ENCODE peak calls at places on chromosome 7, in seven cellular contexts. W is kidney epithelial cell, C is endothelial cell, K is lower lobe of right lung, P is HepG2, Y is PC-9, F is A549. X is an unnamed sample.

GRCh38 chr7:157347217-157347904 is 10.6 kb downstream of the DNAJB6 start:
- DNase-seq in Y (no peak), P (no peak), W (no peak), K (no peak), C (no peak), F (peak), X (no peak)

GRCh38 chr7:88758355-88759215 is 915 bp upstream of the ZNF804B start:
- DNase-seq in Y (no peak), K (no peak), W (no peak), C (peak), P (no peak), F (no peak), X (no peak)

GRCh38 chr7:6640246-6640721 is 3.2 kb downstream of the ZNF316 start:
- DNase-seq in Y (no peak), C (no peak), P (no peak), W (no peak), K (no peak), F (peak), X (no peak)

GRCh38 chr7:42232275-42232674 is 4.7 kb downstream of the GLI3 start:
- DNase-seq in W (peak), K (no peak), P (no peak), C (no peak), Y (no peak), F (no peak), X (peak)

GRCh38 chr7:31043035-31043434 is 9.1 kb upstream of the ADCYAP1R1 start:
- DNase-seq in K (no peak), W (no peak), P (no peak), C (no peak), Y (no peak), F (no peak), X (no peak)

GRCh38 chr7:94436018-94436604 is 41.4 kb downstream of the COL1A2 start:
- DNase-seq in W (peak), P (peak), K (no peak), F (peak), C (peak), Y (peak), X (peak)

GRCh38 chr7:109963741-109964140 is 1127.2 kb upstream of the LRRN3 start:
- DNase-seq in Y (no peak), K (no peak), C (no peak), P (no peak), F (no peak), W (no peak), X (no peak)

GRCh38 chr7:157004839-157005455 is 5.5 kb downstream of the MNX1 start:
- DNase-seq in W (no peak), Y (no peak), F (no peak), P (no peak), C (no peak), K (no peak), X (no peak)

GRCh38 chr7:114392686-114393085 is 21.9 kb upstream of the FOXP2 start:
- DNase-seq in W (peak), P (no peak), Y (no peak), C (no peak), K (no peak), F (no peak), X (no peak)

GRCh38 chr7:128356546-128357365 is 4.7 kb downstream of the PRRT4 start:
- DNase-seq in Y (no peak), F (no peak), W (no peak), P (no peak), K (no peak), C (no peak), X (no peak)

GRCh38 chr7:20488850-20489249 is 126.6 kb upstream of the ABCB5 start:
- DNase-seq in F (peak), W (no peak), C (no peak), P (no peak), K (no peak), Y (no peak), X (no peak)
- TF ChIP-seq CTCF in F (no peak), W (no peak), C (no peak), P (no peak), K (no peak), Y (no peak), X (no peak)

GRCh38 chr7:26857534-26858228 is 6.7 kb downstream of the SKAP2 start:
- DNase-seq in K (peak), C (peak), W (no peak), P (no peak), Y (no peak), F (no peak), X (no peak)

GRCh38 chr7:26857170-26857533 is 7.2 kb downstream of the SKAP2 start:
- DNase-seq in C (no peak), F (no peak), K (no peak), P (no peak), Y (no peak), W (no peak), X (no peak)

GRCh38 chr7:26854932-26855331 is 9.5 kb downstream of the SKAP2 start:
- DNase-seq in W (no peak), Y (no peak), F (no peak), P (no peak), C (no peak), K (no peak), X (no peak)

GRCh38 chr7:26855421-26855820 is 9.0 kb downstream of the SKAP2 start:
- DNase-seq in Y (no peak), K (no peak), C (no peak), P (no peak), F (no peak), W (no peak), X (no peak)

GRCh38 chr7:26856481-26856880 is 7.9 kb downstream of the SKAP2 start:
- DNase-seq in W (no peak), K (no peak), P (no peak), Y (no peak), C (no peak), F (no peak), X (no peak)
- TF ChIP-seq CTCF in W (no peak), K (no peak), P (no peak), Y (no peak), C (no peak), F (no peak), X (no peak)

DNA sequence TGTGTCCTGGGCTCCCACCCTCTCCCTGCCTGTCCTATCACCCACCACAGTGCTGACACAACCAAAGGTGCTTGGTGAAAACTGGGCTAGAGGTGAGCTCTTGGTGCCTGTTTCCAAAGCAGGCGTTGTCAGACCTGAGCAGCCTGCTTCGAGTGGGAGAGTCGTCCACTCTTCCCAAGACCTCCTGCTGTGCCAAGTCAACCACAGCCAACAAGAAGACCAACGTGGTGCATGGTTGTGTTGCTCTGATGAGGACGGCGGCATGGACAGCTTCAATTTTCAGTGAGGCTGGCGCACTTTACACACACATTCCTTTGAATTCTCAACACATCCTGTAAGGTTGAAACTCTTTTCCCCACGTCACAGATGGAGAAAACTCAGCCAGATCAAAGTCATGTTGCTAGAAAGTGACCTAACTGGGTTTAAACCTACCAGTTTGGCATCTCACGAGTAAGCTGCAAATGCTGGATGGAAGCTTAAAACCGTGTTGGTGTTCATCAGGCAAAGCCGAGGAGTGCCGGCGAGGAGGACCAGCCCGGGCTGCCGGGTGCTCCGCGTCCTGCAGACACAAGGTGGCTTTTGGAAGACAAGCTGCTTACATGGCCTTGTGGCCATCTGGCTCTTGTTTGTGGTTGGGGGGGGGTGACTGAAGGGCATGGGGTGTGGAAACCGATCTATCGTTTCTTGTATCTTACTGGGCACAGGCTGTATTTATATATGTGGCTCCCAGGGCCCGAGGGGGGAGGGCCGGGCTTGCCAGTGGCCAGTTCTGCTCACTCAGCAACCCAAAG is 39.3 kb downstream of the INSIG1 start:
- DNase-seq in P (no peak), Y (no peak), W (no peak), F (no peak), C (no peak), K (no peak), X (no peak)
- TF ChIP-seq CTCF in P (no peak), Y (no peak), W (no peak), F (no peak), C (no peak), K (no peak), X (no peak)

DNA sequence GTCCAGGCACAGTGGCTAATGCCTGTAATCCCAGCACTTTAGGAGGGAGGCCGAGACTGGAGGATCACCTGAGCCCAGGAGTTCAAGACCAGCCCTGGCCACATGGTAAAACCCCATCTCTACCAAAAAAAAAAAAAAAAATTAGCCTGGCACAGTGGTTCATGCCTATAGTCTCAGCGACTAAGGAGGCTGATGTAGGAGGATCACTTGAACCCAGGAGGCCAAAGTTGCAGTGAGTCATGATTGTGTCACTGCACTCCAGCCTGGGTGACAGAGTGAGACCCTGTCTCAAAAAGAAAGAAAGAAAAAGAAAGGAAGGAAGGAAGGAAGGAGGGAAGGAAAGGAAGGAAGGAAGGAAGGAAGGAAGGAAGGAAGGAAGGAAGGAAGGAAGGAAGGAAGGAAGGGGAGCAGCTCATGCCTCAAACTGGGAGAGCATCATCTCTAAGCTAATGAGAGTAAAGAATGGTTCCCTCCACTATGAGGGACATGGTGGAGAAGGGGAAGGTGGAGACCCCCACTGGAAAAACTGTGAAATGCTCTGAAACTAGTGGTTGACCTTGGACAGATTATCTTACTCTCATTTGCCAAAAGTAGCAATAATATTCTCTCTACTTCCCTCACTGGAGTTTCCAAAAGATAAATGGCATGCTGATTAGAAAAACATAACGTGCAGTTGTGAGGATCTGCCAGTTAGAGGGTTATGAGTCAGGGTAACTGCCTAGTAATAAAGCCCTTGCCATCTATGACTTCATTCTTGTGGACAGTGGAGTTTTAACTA is 16.8 kb downstream of the GIMAP5 start:
- DNase-seq in F (no peak), C (no peak), W (no peak), K (no peak), Y (no peak), P (peak), X (no peak)
- TF ChIP-seq CTCF in F (no peak), C (peak), W (peak), K (peak), Y (no peak), P (peak), X (no peak)

GRCh38 chr7:140645166-140645565 is 4.6 kb upstream of the DENND2A start:
- DNase-seq in Y (no peak), K (no peak), P (no peak), W (no peak), F (peak), C (peak), X (no peak)
- TF ChIP-seq CTCF in Y (peak), K (peak), P (no peak), W (peak), F (peak), C (peak), X (no peak)

GRCh38 chr7:90298145-90299038 is 22.7 kb downstream of the FAM237B start:
- DNase-seq in C (no peak), W (peak), K (no peak), P (peak), Y (peak), F (peak), X (no peak)

DNA sequence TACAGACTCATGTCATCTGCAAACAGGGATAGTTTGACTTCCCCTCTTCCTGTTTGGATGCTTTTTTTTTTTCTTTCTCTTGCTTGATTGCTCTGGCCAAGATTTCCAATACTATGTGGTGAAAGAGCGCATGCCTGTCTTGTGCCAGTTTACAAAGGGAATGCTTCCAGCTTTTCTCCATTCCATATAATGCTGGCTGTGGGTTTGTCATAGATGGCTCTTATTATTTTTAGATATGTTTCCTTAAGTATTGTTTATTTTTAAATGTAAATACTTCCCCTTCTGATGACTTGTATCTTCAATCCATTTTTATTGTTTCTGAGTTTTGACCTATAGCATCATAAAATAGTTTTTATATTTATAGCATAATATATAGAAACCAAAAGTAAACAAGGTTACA is 17.9 kb downstream of the FAM237B start:
- DNase-seq in K (no peak), W (no peak), F (no peak), P (no peak), C (no peak), Y (no peak), X (no peak)
- TF ChIP-seq CTCF in K (no peak), W (no peak), F (no peak), P (no peak), C (no peak), Y (no peak), X (no peak)

DNA sequence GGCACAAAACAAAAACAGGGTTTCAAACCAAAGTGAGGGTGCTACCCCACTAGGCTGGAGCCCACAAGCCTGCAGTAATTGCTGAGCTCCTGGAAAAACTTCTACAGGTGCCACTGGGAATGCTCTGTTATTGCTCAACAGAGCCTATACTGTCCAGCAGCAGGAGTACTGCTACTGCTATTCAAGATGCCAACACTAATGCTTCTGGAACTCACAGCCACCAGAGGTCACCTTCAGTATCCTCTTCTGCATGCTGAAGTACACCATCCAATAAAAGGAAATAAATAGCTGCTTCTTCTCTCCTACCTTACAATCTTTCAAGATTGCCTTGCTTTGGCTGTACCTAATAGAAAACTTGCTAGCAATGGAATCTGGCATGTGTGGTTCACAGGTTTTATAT is 222.0 kb downstream of the LRRN3 start:
- DNase-seq in K (no peak), C (no peak), P (peak), W (no peak), F (peak), Y (no peak), X (no peak)
- TF ChIP-seq CTCF in K (no peak), C (no peak), P (no peak), W (no peak), F (no peak), Y (no peak), X (no peak)

GRCh38 chr7:1555813-1556540 is at the start of gene TMEM184A:
- DNase-seq in F (peak), Y (peak), P (peak), K (peak), W (peak), C (no peak), X (no peak)
- TF ChIP-seq CTCF in F (peak), Y (peak), P (peak), K (peak), W (peak), C (peak), X (no peak)